ENCODE peak calls at places on chromosomes 6 and 20, in five cellular contexts. Y, U, E, I and D are unnamed samples. For H3K4me1, the result is how much of the 10 kb centered on the place peaks cover.

GRCh38 chr20:14406495-14406894 is 69.1 kb upstream of the FLRT3 start:
- DNase-seq in U (no peak), I (no peak), E (no peak), Y (no peak), D (no peak)

GRCh38 chr6:170129691-170130171 is 161.1 kb downstream of the DLL1 start:
- DNase-seq in U (peak), Y (peak), I (no peak), E (peak), D (no peak)

GRCh38 chr20:13644010-13644409 is 5.3 kb upstream of the TASP1 start:
- DNase-seq in Y (no peak), U (no peak), E (no peak), I (no peak), D (no peak)

GRCh38 chr20:25318471-25319240 is 70.8 kb downstream of the PYGB start:
- DNase-seq in Y (no peak), E (peak), I (no peak), U (no peak), D (no peak)

GRCh38 chr20:1108437-1108920 is 9.9 kb upstream of the PSMF1 start:
- DNase-seq in Y (peak), I (peak), U (peak), E (peak), D (peak)

GRCh38 chr20:47318027-47318595 is 38.4 kb downstream of the ZMYND8 start:
- DNase-seq in E (no peak), Y (no peak), I (peak), U (no peak), D (no peak)

GRCh38 chr6:130969807-130970491 is 93.1 kb downstream of the EPB41L2 start:
- DNase-seq in Y (no peak), E (no peak), U (no peak), I (peak), D (no peak)

GRCh38 chr6:2780109-2780730 is 15.0 kb downstream of the WRNIP1 start:
- DNase-seq in I (no peak), E (no peak), Y (no peak), U (no peak), D (no peak)

GRCh38 chr6:63526931-63527330 is 45.3 kb upstream of the LOC128125822 start:
- DNase-seq in E (no peak), U (no peak), Y (no peak), I (no peak), D (no peak)

GRCh38 chr20:49422176-49422575 is 60.3 kb downstream of the KCNB1 start:
- DNase-seq in U (no peak), E (no peak), Y (no peak), I (no peak), D (no peak)

GRCh38 chr6:41546866-41547798 is 951 bp downstream of the FOXP4 start:
- DNase-seq in Y (peak), U (peak), E (peak), I (peak), D (no peak)

GRCh38 chr20:63166423-63167020 is 49.4 kb downstream of the YTHDF1 start:
- DNase-seq in I (no peak), E (no peak), Y (no peak), U (no peak), D (no peak)

GRCh38 chr20:2955257-2955950 is 82.1 kb downstream of the PTPRA start:
- DNase-seq in U (no peak), I (no peak), E (no peak), Y (no peak), D (no peak)

GRCh38 chr6:119444642-119445557 is 95.3 kb upstream of the MAN1A1 start:
- DNase-seq in U (no peak), Y (no peak), I (no peak), E (no peak), D (no peak)

GRCh38 chr20:63974402-63975200 is 4.8 kb downstream of the SAMD10 start:
- DNase-seq in U (no peak), E (no peak), Y (peak), I (no peak), D (peak)

GRCh38 chr6:1703091-1703855 is 93.6 kb downstream of the FOXC1 start:
- DNase-seq in Y (no peak), E (no peak), U (no peak), I (no peak), D (no peak)

GRCh38 chr6:127300411-127300810 is 33.7 kb downstream of the RNF146 start:
- DNase-seq in Y (peak), I (peak), E (no peak), U (no peak), D (no peak)

GRCh38 chr6:35718911-35719381 is 17.9 kb upstream of the ARMC12 start:
- DNase-seq in E (no peak), I (no peak), U (no peak), Y (no peak), D (no peak)

GRCh38 chr20:10667077-10667401 is 6.8 kb downstream of the JAG1 start:
- DNase-seq in E (peak), U (peak), I (peak), Y (no peak), D (no peak)
- H3K4me1 ChIP-seq in E (half or more), U (under half), I (half or more), Y (half or more), D (under half)

GRCh38 chr6:24905485-24905884 is 30.3 kb downstream of the RIPOR2 start:
- DNase-seq in E (no peak), I (no peak), U (no peak), Y (no peak), D (no peak)

GRCh38 chr6:24902782-24903181 is 33.0 kb downstream of the RIPOR2 start:
- DNase-seq in E (no peak), U (no peak), I (no peak), Y (no peak), D (no peak)

GRCh38 chr6:24900917-24901697 is 34.7 kb downstream of the RIPOR2 start:
- DNase-seq in I (no peak), E (no peak), Y (no peak), U (no peak), D (no peak)

GRCh38 chr6:24901698-24902328 is 33.9 kb downstream of the RIPOR2 start:
- DNase-seq in Y (no peak), I (no peak), E (no peak), U (no peak), D (no peak)

DNA sequence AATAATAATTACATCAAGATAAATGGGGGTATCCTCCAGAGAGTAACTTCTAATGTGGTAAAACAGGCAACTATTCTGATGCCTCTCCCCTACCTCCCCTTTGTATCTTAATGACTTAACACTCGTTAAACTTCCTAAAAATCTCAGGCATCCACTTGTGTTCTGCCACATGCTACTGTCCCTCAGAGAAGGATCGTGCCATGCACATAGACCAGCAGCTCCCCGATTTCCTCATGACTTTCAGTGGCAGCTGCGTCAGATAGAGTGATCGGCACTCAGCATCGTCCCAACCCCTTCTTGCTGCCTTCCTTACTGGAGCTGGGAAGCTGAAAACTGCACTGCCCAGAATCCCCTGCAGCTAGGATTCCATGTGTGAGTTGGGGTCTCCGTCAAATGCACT is 32.1 kb downstream of the RIPOR2 start:
- DNase-seq in E (no peak), U (no peak), Y (no peak), I (no peak), D (no peak)
- H3K4me1 ChIP-seq in E (under half), U (half or more), Y (under half), I (under half), D (under half)

DNA sequence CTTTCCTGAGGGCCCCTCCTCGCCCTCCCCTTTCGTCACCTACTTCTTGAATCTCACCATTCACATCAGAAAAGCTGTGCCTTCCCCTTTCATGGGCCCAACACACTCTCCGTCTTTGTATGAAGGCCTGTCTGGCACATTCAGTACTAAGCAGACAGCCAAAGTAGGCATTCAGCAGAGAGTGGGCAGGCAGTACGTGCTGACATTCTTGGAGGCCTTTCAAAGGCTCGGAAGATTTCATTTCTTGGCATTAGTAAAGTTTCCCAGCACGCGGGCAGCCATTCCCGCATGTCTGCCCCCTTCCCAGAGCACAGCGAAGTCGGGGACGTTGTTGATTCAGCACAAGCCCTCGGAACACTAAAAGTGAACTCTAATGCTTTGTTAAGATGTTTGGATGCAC is 18.0 kb downstream of the NEDD9 start:
- DNase-seq in E (no peak), Y (no peak), U (no peak), I (no peak), D (no peak)
- H3K4me1 ChIP-seq in E (half or more), Y (under half), U (half or more), I (under half), D (under half)

DNA sequence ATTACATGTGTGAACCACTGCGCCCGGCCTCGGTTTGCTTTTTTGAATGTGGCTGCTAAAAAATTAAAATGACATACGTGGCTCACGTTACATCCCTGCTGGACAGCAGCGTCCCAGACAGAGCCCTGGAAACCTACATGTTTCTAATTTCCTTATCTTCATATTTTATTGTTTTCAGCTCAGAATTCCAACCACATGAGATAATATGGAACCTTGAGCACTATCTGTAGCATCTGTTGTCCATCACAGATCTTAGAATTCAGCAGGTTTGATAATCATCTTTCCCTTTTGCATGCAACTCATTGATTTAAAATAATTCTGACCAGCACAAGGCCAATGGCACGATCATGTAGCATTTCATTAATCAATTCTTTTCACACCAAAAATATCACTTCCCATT is 25.9 kb upstream of the CCR6 start:
- DNase-seq in E (no peak), U (no peak), I (no peak), Y (no peak), D (no peak)
- H3K4me1 ChIP-seq in E (under half), U (under half), I (under half), Y (under half), D (under half)

GRCh38 chr20:5181955-5182354 is 55.1 kb downstream of the CDS2 start:
- DNase-seq in U (no peak), I (no peak), Y (no peak), E (no peak), D (no peak)

GRCh38 chr20:5182615-5183254 is 55.9 kb downstream of the CDS2 start:
- DNase-seq in Y (no peak), I (no peak), U (no peak), E (no peak), D (no peak)

GRCh38 chr20:5180933-5181332 is 54.1 kb downstream of the CDS2 start:
- DNase-seq in E (no peak), I (no peak), U (no peak), Y (no peak), D (no peak)

GRCh38 chr20:5180421-5180820 is 53.6 kb downstream of the CDS2 start:
- DNase-seq in Y (no peak), I (no peak), U (no peak), E (no peak), D (no peak)

GRCh38 chr20:5181492-5181891 is 54.7 kb downstream of the CDS2 start:
- DNase-seq in Y (no peak), E (no peak), I (no peak), U (no peak), D (no peak)
- H3K4me1 ChIP-seq in Y (under half), E (under half), I (under half), U (under half), D (under half)

GRCh38 chr6:33204165-33204414 is 365 bp upstream of the HSD17B8 start:
- DNase-seq in I (no peak), U (no peak), E (no peak), Y (no peak), D (no peak)
- H3K4me1 ChIP-seq in I (under half), U (under half), E (half or more), Y (under half), D (under half)

GRCh38 chr6:136014454-136015421 is 163.2 kb downstream of the PDE7B start:
- DNase-seq in Y (no peak), U (no peak), I (no peak), E (peak), D (no peak)

GRCh38 chr6:136012948-136013347 is 161.4 kb downstream of the PDE7B start:
- DNase-seq in I (no peak), U (no peak), E (no peak), Y (no peak), D (no peak)

GRCh38 chr6:136020691-136021090 is 169.2 kb downstream of the PDE7B start:
- DNase-seq in Y (no peak), U (no peak), E (no peak), I (no peak), D (no peak)

GRCh38 chr6:136015531-136015930 is 164.0 kb downstream of the PDE7B start:
- DNase-seq in Y (no peak), U (no peak), E (no peak), I (no peak), D (no peak)

DNA sequence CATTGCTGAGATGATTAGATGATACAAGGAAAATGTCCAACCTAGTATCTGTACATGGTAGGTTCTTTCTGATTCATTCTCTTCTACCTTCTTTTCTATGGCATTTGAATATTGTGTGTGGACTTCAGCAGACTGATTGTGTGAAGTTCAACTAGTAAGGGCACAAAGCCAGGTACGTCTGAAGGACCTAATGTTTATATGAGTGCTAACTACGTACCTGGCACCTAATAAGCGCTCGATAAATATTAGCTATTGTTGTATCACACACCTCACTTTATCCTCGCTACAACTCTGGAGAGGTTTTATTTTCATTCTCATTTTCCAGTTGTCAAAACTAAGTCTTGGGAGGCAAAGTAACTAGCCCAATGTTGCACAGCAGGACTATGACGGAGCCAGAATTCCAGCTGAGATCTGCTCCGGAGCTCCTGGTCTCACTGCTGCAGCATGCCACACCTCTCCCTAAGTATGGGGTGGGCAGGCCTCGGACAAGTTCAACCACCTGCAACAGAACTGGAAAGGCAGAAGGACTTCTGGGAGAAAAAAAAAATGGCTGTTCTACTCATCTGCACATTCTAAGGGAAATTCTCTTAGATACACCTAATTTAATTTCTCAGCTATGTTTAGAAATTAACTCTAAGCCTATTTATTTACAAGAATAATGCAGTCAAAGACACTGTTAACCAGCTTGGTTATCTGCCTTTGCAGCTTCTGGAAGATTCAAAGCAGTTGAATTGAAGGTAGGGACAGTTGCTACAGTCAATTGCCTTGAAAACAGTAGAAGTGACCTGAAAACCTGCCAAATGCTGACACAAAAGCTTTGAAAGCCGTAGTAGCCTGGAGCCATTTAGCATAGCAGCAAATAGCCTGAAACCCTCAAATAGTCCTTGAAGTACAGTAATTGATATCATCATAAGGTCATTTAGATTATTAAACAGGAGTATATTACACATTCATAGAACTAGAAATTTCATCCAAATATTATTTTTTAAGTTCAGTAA is 165.0 kb downstream of the PDE7B start:
- DNase-seq in E (no peak), Y (no peak), I (no peak), U (no peak), D (no peak)
- H3K4me1 ChIP-seq in E (under half), Y (under half), I (under half), U (under half), D (under half)